ENCODE peak calls at places on chromosomes 2 and 18, in ten cellular contexts. E is uterus, S is NB4, D is heart left ventricle, V is A549, X is suprapubic skin, F is K562, B is IMR-90, G is H1, W is ovary. U is an unnamed sample.

GRCh38 chr18:75483662-75484061 is 56.2 kb upstream of the SMIM21 start:
- DNase-seq in S (no peak), W (no peak), G (no peak), X (no peak), D (no peak), B (no peak), F (no peak), V (no peak), E (no peak), U (no peak)

GRCh38 chr2:125979886-125980285 is 676.1 kb upstream of the GYPC start:
- DNase-seq in B (no peak), V (no peak), S (no peak), W (no peak), X (no peak), D (no peak), G (no peak), F (no peak), E (no peak), U (no peak)

GRCh38 chr2:29182334-29182733 is 67.1 kb downstream of the CLIP4 start:
- DNase-seq in D (no peak), G (no peak), F (no peak), X (no peak), E (no peak), B (no peak), S (no peak), W (no peak), V (no peak), U (no peak)

GRCh38 chr2:179900655-179901054 is 39.2 kb upstream of the ZNF385B start:
- DNase-seq in G (no peak), B (no peak), X (no peak), F (no peak), D (no peak), E (no peak), V (no peak), S (no peak), W (no peak), U (no peak)

GRCh38 chr2:160241251-160242137 is 41.4 kb upstream of the ITGB6 start:
- DNase-seq in E (peak; percentile 29), G (no peak), V (peak; percentile 88), F (no peak), S (no peak), X (no peak), W (no peak), B (peak; percentile 81), D (peak; percentile 63), U (no peak)

GRCh38 chr2:9818097-9818496 is 25.2 kb upstream of the TAF1B start:
- DNase-seq in G (no peak), D (no peak), E (no peak), B (no peak), W (no peak), V (no peak), F (no peak), S (no peak), X (no peak), U (no peak)

GRCh38 chr2:28341208-28341891 is 51.3 kb upstream of the FOSL2 start:
- DNase-seq in F (no peak), S (no peak), W (peak; percentile 60), V (no peak), X (no peak), E (no peak), B (no peak), D (peak; percentile 18), G (no peak), U (no peak)

GRCh38 chr18:58335821-58336220 is 291.8 kb downstream of the NEDD4L start:
- DNase-seq in G (no peak), D (no peak), V (no peak), S (no peak), B (no peak), W (no peak), E (no peak), X (no peak), F (no peak), U (no peak)

GRCh38 chr18:67104700-67105284 is 411.7 kb downstream of the DSEL start:
- DNase-seq in V (peak; percentile 68), W (peak; percentile 16), G (peak; percentile 25), E (no peak), D (no peak), B (peak; percentile 66), S (peak; percentile 64), F (peak; percentile 23), X (no peak), U (peak; percentile 74)

DNA sequence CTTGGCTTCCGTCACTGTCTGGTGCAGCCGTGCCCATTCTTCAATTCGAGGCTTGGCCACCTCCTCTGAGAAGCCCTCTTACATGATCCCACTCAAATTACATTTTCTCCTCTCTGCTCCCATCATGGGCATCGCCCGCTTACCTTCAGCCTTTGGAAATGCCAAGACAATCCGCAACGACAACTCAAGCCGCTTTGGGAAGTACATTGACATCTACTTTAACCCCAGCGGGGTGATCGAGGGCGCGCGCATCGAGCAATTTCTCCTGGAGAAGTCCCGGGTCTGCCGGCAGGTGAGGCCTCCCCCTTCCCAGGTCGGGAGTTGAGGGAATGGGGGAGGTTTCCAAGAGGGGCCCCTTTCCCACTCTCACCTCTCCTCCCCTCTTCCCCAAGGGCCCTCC is 38.3 kb downstream of the MYO7B start:
- DNase-seq in B (no peak), D (no peak), X (peak; percentile 67), E (no peak), S (no peak), V (no peak), F (no peak), W (no peak), G (no peak), U (no peak)
- TF ChIP-seq POLR2A in B (no peak), D (no peak), X (no peak), E (no peak), S (no peak), V (no peak), F (no peak), W (no peak), G (no peak), U (no peak)

GRCh38 chr2:60550151-60550983 is 3.1 kb downstream of the BCL11A start:
- DNase-seq in V (peak; percentile 75), B (peak; percentile 82), D (peak; percentile 67), G (no peak), X (peak; percentile 81), F (peak; percentile 47), S (peak; percentile 96), W (peak; percentile 50), E (no peak), U (peak; percentile 86)
- TF ChIP-seq POLR2A in V (no peak), B (no peak), D (no peak), G (peak; percentile 88), X (no peak), F (no peak), S (peak; percentile 6), W (no peak), E (no peak), U (no peak)

GRCh38 chr2:169822785-169823392 is 1.8 kb downstream of the METTL5 start:
- DNase-seq in B (peak; percentile 14), X (no peak), F (peak; percentile 53), E (no peak), V (no peak), G (no peak), W (no peak), S (no peak), D (no peak), U (peak; percentile 34)

GRCh38 chr2:169823996-169824372 is 721 bp downstream of the METTL5 start:
- DNase-seq in V (no peak), X (no peak), B (no peak), D (no peak), G (no peak), W (no peak), S (no peak), E (no peak), F (no peak), U (no peak)

GRCh38 chr2:169828141-169828811 is 1.0 kb downstream of the UBR3 start:
- DNase-seq in G (no peak), F (peak; percentile 88), S (peak; percentile 72), V (peak; percentile 32), D (peak; percentile 62), E (peak; percentile 41), B (peak; percentile 41), W (no peak), X (no peak), U (peak; percentile 82)

GRCh38 chr2:169824373-169825333 is at the start of gene METTL5:
- DNase-seq in D (peak; percentile 87), B (peak; percentile 70), S (peak; percentile 93), G (peak; percentile 65), X (peak; percentile 88), W (peak; percentile 79), F (peak; percentile 96), V (peak; percentile 84), E (peak; percentile 76), U (peak; percentile 88)

GRCh38 chr2:169827272-169828140 is at the start of gene UBR3:
- DNase-seq in S (peak; percentile 95), V (peak; percentile 91), D (peak; percentile 95), W (peak; percentile 95), G (peak; percentile 80), F (peak; percentile 97), X (peak; percentile 96), E (peak; percentile 94), B (peak; percentile 91), U (peak; percentile 94)
- TF ChIP-seq POLR2A in S (peak; percentile 71), V (peak; percentile 81), D (peak; percentile 88), W (peak; percentile 68), G (peak; percentile 81), F (peak; percentile 82), X (peak; percentile 80), E (peak; percentile 83), B (peak; percentile 94), U (peak; percentile 73)

GRCh38 chr2:42133771-42134195 is 35.4 kb upstream of the EML4 start:
- DNase-seq in E (no peak), V (no peak), G (no peak), F (no peak), D (no peak), X (no peak), W (no peak), B (no peak), S (no peak), U (no peak)

GRCh38 chr2:42129947-42130346 is 39.2 kb upstream of the EML4 start:
- DNase-seq in F (no peak), D (no peak), W (no peak), V (no peak), B (no peak), E (no peak), X (no peak), G (no peak), S (no peak), U (no peak)

GRCh38 chr2:42135381-42136312 is 33.5 kb upstream of the EML4 start:
- DNase-seq in W (no peak), S (peak; percentile 42), X (no peak), F (no peak), E (no peak), G (no peak), V (peak; percentile 58), D (no peak), B (no peak), U (no peak)

GRCh38 chr2:42132066-42132965 is 36.8 kb upstream of the EML4 start:
- DNase-seq in D (no peak), S (peak; percentile 21), V (peak; percentile 76), B (peak; percentile 92), X (no peak), F (no peak), G (no peak), W (no peak), E (no peak), U (no peak)

DNA sequence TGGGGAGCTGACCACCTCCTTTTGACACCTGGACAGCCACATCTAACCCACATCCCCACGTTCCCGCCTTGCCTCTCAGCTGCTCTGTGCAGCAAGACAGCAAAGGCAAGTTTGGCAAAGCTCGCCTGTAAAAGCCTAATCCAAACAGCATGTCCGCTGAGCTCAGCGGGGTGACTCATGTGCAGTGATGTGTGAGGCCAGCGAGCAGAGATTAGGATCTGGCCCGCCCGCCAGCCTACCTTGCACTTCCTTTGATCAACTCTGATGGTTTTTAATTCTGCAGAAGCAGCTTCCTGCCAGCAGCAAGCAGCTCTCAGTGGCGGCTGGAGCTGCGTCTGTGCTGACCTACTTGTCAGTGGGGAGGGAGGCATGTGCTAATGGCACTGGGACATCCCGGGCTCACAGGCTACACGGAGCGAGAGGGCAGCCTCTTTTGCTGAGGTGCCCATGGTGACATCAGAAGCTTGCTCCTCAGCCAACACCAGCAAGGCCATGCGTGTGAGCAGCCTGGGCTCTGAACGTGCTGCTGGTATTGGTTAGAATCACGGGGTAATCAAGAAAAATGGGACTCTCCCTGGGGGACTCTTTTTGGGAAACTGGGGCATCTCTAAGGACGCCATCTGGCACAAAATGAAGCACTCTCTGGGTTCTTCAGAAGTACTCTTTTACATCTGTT is 36.0 kb upstream of the EML4 start:
- DNase-seq in B (peak; percentile 98), G (no peak), W (peak; percentile 51), V (peak; percentile 94), D (peak; percentile 86), X (peak; percentile 94), S (peak; percentile 96), E (peak; percentile 93), F (peak; percentile 78), U (peak; percentile 54)
- TF ChIP-seq POLR2A in B (peak; percentile 52), G (no peak), W (no peak), V (no peak), D (no peak), X (no peak), S (no peak), E (no peak), F (no peak), U (no peak)

U was measured in erythroblast.